ENCODE peak calls at places on chromosomes 4 and X, in five cellular contexts. I is colonic mucosa; S is G401; J is stimulated activated CD8-positive, alpha-beta memory T cell treated with anti-CD3 and anti-CD28 coated beads, Interleukin-4, amount 100 ng/mL, for 4 hours; C is NCI-H1092. Y is an unnamed sample.

GRCh38 chr4:3827616-3828492 is 61.7 kb downstream of the ADRA2C start:
- DNase-seq in C (peak), S (peak), I (peak), J (no peak), Y (no peak)

GRCh38 chrX:24241822-24242648 is 71.8 kb downstream of the SUPT20HL2 start:
- DNase-seq in I (no peak), J (no peak), S (peak), C (no peak), Y (peak)

GRCh38 chrX:51743179-51743957 is at the start of gene GSPT2:
- DNase-seq in J (peak), C (peak), I (peak), S (peak), Y (peak)

GRCh38 chrX:101759000-101759399 is 99.3 kb upstream of the ARMCX2 start:
- DNase-seq in I (peak), S (peak), J (no peak), C (peak), Y (peak)

GRCh38 chrX:98480606-98481005 is 1596.9 kb downstream of the RPA4 start:
- DNase-seq in I (no peak), C (no peak), S (no peak), J (no peak), Y (no peak)

GRCh38 chrX:3346436-3347329 is at the start of gene MXRA5:
- DNase-seq in S (no peak), I (no peak), J (no peak), C (no peak), Y (peak)

GRCh38 chrX:46912673-46913491 is 661 bp downstream of the JADE3 start:
- DNase-seq in I (peak), S (no peak), J (no peak), C (peak), Y (peak)

GRCh38 chrX:12709047-12709446 is 82.2 kb upstream of the PRPS2 start:
- DNase-seq in C (no peak), I (no peak), J (no peak), S (no peak), Y (no peak)

GRCh38 chrX:140091276-140091886 is 126.1 kb upstream of the CXorf66 start:
- DNase-seq in C (no peak), I (peak), J (no peak), S (no peak), Y (no peak)

GRCh38 chrX:46860536-46860935 is 23.7 kb downstream of the RP2 start:
- DNase-seq in S (no peak), I (no peak), J (no peak), C (no peak), Y (no peak)

GRCh38 chrX:13647709-13648212 is 5.2 kb upstream of the TCEANC start:
- DNase-seq in I (peak), J (peak), S (no peak), C (peak), Y (peak)

GRCh38 chr4:139368990-139369389 is 66.7 kb upstream of the NDUFC1 start:
- DNase-seq in C (no peak), S (no peak), I (no peak), J (no peak), Y (peak)

GRCh38 chr4:92100980-92101379 is 202.8 kb upstream of the GRID2 start:
- DNase-seq in C (no peak), I (no peak), J (no peak), S (no peak), Y (no peak)

GRCh38 chrX:39174761-39175417 is 373.6 kb downstream of the MID1IP1 start:
- DNase-seq in C (peak), J (no peak), I (peak), S (no peak), Y (no peak)

GRCh38 chr4:65645185-65645584 is 25.1 kb downstream of the EPHA5 start:
- DNase-seq in S (no peak), I (no peak), C (no peak), J (no peak), Y (no peak)

GRCh38 chr4:14196141-14196540 is 568.6 kb upstream of the BOD1L1 start:
- DNase-seq in J (no peak), S (no peak), C (no peak), I (peak), Y (peak)

GRCh38 chr4:110826656-110827055 is 203.8 kb upstream of the PITX2 start:
- DNase-seq in J (no peak), C (no peak), I (no peak), S (no peak), Y (no peak)

GRCh38 chrX:96846841-96847240 is 36.9 kb upstream of the RPA4 start:
- DNase-seq in S (no peak), J (no peak), C (no peak), I (no peak), Y (no peak)

GRCh38 chrX:42759881-42760280 is 18.1 kb downstream of the PPP1R2C start:
- DNase-seq in C (no peak), I (no peak), S (no peak), J (no peak), Y (no peak)

GRCh38 chrX:123236868-123237267 is 52.8 kb downstream of the GRIA3 start:
- DNase-seq in J (no peak), S (no peak), I (no peak), C (no peak), Y (no peak)

GRCh38 chr4:112895785-112896184 is 153.7 kb upstream of the ANK2 start:
- DNase-seq in I (no peak), J (no peak), C (no peak), S (peak), Y (peak)

GRCh38 chrX:131762802-131763234 is 218.9 kb downstream of the OR13H1 start:
- DNase-seq in S (peak), C (no peak), J (no peak), I (peak), Y (peak)

GRCh38 chrX:119698835-119699234 is 5.9 kb upstream of the SEPTIN6 start:
- DNase-seq in C (peak), I (no peak), S (peak), J (no peak), Y (peak)

Y was measured in astrocyte of the spinal cord.